ENCODE peak calls at places on chromosomes 11 and 22, in five cellular contexts. C is HepG2, O is upper lobe of left lung, R is GM12878, F is K562. N is an unnamed sample.
A peak's percentile ranks its signal among the peaks of the same experiment; 100 is the strongest.

GRCh38 chr11:100788561-100788960 is 101.5 kb downstream of the ARHGAP42 start:
- ATAC-seq in R (no peak), F (no peak), C (no peak), O (no peak), N (no peak)

GRCh38 chr11:59222464-59223065 is 9.8 kb upstream of the MPEG1 start:
- ATAC-seq in C (no peak), R (no peak), F (no peak), O (peak; percentile 57), N (no peak)

GRCh38 chr11:67041602-67042001 is 15.0 kb upstream of the RHOD start:
- ATAC-seq in R (no peak), O (no peak), F (no peak), C (peak; percentile 61), N (no peak)

GRCh38 chr11:111833524-111833923 is 37.9 kb downstream of the ALG9 start:
- ATAC-seq in R (no peak), O (no peak), C (no peak), F (no peak), N (no peak)

GRCh38 chr11:10365045-10365444 is 60.2 kb downstream of the ADM start:
- ATAC-seq in O (no peak), F (no peak), R (no peak), C (no peak), N (no peak)

GRCh38 chr11:100338144-100338840 is 348.8 kb upstream of the ARHGAP42 start:
- ATAC-seq in F (no peak), C (no peak), R (no peak), O (no peak), N (no peak)

GRCh38 chr22:40156001-40156516 is 21.7 kb upstream of the TNRC6B start:
- ATAC-seq in R (no peak), F (peak; percentile 98), O (peak; percentile 47), C (peak; percentile 99), N (no peak)

GRCh38 chr22:33853200-33854097 is 66.8 kb downstream of the LARGE1 start:
- ATAC-seq in F (no peak), C (peak; percentile 87), O (peak; percentile 93), R (peak; percentile 99), N (peak; percentile 91)

GRCh38 chr11:77455740-77456139 is 18.2 kb downstream of the PAK1 start:
- ATAC-seq in O (no peak), C (no peak), F (no peak), R (peak; percentile 50), N (no peak)

GRCh38 chr22:37366601-37367000 is 60.7 kb downstream of the ELFN2 start:
- ATAC-seq in O (no peak), R (no peak), F (no peak), C (no peak), N (no peak)

GRCh38 chr11:36089920-36090319 is 146.1 kb downstream of the LDLRAD3 start:
- ATAC-seq in R (no peak), C (peak; percentile 74), F (no peak), O (no peak), N (no peak)

GRCh38 chr11:69683764-69684333 is 8.7 kb upstream of the LTO1 start:
- ATAC-seq in R (peak; percentile 24), F (peak; percentile 76), O (no peak), C (peak; percentile 76), N (no peak)

GRCh38 chr22:42978453-42979103 is 36.4 kb downstream of the PACSIN2 start:
- ATAC-seq in C (peak; percentile 43), O (peak; percentile 76), F (no peak), R (no peak), N (peak; percentile 87)

GRCh38 chr11:121655481-121656332 is 202.9 kb upstream of the SORL1-AS1 start:
- ATAC-seq in O (peak; percentile 97), F (peak; percentile 99), R (peak; percentile 99), C (peak; percentile 93), N (peak; percentile 93)

GRCh38 chr11:90204832-90205646 is 17.8 kb downstream of the CHORDC1 start:
- ATAC-seq in R (peak; percentile 77), C (peak; percentile 43), O (peak; percentile 78), F (peak; percentile 82), N (no peak)

GRCh38 chr11:35717043-35717442 is 54.5 kb downstream of the TRIM44 start:
- ATAC-seq in O (no peak), F (peak; percentile 71), C (peak; percentile 61), R (peak; percentile 41), N (no peak)

DNA sequence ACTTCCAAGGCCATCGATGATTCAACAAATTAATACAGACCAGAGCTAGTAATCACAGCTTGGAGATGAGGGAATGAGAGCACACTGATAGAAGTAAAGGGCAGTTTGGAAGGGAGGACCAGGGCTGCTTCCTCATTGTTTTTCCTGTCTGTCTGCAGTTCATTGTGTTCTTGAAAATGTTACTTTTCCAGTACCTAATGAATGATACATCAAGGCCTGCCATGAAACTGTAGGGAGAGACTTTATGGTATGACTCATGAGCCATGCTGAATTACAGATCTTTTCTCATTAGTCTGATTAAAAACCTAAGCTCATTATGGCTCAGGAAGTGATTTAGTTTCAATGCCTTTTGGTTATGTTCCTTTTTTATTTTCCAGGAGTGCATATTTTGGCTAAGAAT is 855.6 kb downstream of the KCNA4 start:
- ATAC-seq in R (no peak), O (no peak), F (no peak), C (no peak), N (no peak)
- TF ChIP-seq CTCF in R (no peak), O (no peak), F (no peak), C (no peak), N (no peak)

GRCh38 chr11:42840176-42840829 is 471.5 kb upstream of the API5 start:
- ATAC-seq in F (no peak), O (no peak), C (peak; percentile 80), R (peak; percentile 96), N (no peak)
- TF ChIP-seq EP300 in F (no peak), O (no peak), C (no peak), R (peak; percentile 93), N (no peak)

GRCh38 chr11:73335204-73335923 is 27.3 kb downstream of the ARHGEF17 start:
- ATAC-seq in R (peak; percentile 78), F (peak; percentile 85), C (peak; percentile 42), O (peak; percentile 92), N (peak; percentile 66)

GRCh38 chr11:73333626-73334199 is 25.6 kb downstream of the ARHGEF17 start:
- ATAC-seq in O (no peak), C (no peak), R (no peak), F (no peak), N (no peak)

GRCh38 chr11:73333173-73333572 is 25.1 kb downstream of the ARHGEF17 start:
- ATAC-seq in O (no peak), F (no peak), C (no peak), R (no peak), N (no peak)

GRCh38 chr11:73331138-73331916 is 23.3 kb downstream of the ARHGEF17 start:
- ATAC-seq in R (no peak), C (peak; percentile 80), F (peak; percentile 26), O (no peak), N (no peak)

GRCh38 chr11:73334244-73335203 is 26.4 kb downstream of the ARHGEF17 start:
- ATAC-seq in F (peak; percentile 66), R (peak; percentile 85), O (peak; percentile 80), C (peak; percentile 64), N (peak; percentile 78)
- TF ChIP-seq POLR2AphosphoS5 in F (no peak), R (no peak), O (no peak), C (no peak), N (peak; percentile 56)

DNA sequence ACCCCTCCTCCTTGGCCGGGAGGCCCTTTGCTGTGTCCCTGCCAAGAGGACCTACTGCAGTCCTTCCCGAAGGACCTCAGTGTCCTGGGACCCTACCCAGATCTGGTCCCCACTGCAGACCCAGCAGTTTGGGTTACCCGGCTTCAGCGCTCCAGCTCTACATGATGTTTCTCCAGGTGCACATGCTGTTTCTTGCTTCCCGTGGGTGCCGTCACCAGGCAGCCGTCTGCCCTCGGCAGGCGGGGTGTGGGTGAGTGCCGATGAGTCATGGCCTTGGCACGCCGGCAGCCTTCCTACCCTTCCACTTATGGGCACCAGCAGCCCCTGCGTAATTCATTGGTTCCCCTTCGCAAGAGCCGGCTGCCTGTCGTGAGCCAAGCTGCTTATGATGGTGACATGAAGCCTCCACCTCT is 101.8 kb downstream of the BCR start:
- ATAC-seq in C (no peak), O (peak; percentile 46), F (no peak), R (no peak), N (peak; percentile 85)
- TF ChIP-seq CTCF in C (no peak), O (no peak), F (no peak), R (no peak), N (peak; percentile 27)

DNA sequence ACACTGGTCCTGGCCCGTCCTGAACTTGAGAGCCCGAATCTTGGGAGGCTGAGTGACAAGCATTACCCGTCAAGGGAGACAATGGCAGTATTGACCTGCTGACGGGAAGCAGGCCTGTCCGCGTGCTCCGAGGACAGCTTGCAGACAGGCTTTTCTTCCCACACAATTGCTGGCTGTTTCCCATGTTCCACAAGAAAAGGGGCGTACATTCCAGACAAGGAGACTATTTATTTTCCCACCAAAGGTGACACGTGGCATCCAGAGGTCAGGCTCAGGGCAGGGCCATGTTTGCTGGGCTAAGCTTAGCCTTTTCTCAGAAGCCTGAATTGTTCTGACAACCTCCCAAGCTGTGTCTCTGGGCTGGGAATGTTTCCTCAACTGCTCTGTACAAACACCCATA is 86.9 kb upstream of the SPON1 start:
- ATAC-seq in C (no peak), F (no peak), O (no peak), R (no peak), N (no peak)
- TF ChIP-seq EP300 in C (no peak), F (no peak), O (no peak), R (no peak), N (no peak)

GRCh38 chr11:29119691-29120328 is 897.0 kb downstream of the KCNA4 start:
- ATAC-seq in F (no peak), C (no peak), R (no peak), O (peak; percentile 47), N (peak; percentile 69)
- TF ChIP-seq POLR2AphosphoS5 in F (no peak), C (no peak), R (no peak), O (no peak), N (no peak)

DNA sequence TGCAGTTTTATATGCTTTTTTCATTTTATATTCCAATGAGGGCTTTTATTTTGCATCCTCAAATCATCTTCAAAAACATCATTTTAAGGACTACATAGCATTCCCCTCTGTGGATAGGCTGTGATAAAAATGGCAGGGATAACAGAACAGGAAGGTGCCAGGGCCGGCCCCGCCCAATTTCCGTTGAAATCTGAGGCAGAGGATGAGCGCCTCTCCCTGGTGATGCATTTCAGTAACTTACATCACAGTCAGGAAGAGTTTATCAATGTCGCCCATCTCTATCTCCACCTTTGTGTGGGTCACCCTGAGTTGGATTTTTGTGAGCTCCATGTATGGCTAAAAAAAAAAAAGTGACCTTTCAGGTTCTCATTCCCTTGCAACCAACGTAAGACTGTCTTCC is 201.6 kb downstream of the DSCAML1 start:
- ATAC-seq in O (no peak), C (no peak), F (peak; percentile 53), R (no peak), N (no peak)
- TF ChIP-seq CTCF in O (no peak), C (peak; percentile 17), F (peak; percentile 10), R (peak; percentile 23), N (no peak)

GRCh38 chr22:18033204-18033998 is 9.0 kb upstream of the MICAL3 start:
- ATAC-seq in O (no peak), R (no peak), F (no peak), C (peak; percentile 62), N (peak; percentile 50)

GRCh38 chr22:18031670-18032454 is 7.5 kb upstream of the MICAL3 start:
- ATAC-seq in O (peak; percentile 7), R (no peak), F (no peak), C (no peak), N (peak; percentile 77)

GRCh38 chr22:18029686-18030267 is 5.4 kb upstream of the MICAL3 start:
- ATAC-seq in F (no peak), O (no peak), C (no peak), R (no peak), N (no peak)

GRCh38 chr22:18034076-18034475 is 9.7 kb upstream of the MICAL3 start:
- ATAC-seq in R (no peak), C (no peak), O (no peak), F (no peak), N (no peak)

GRCh38 chr22:18032455-18033101 is 8.2 kb upstream of the MICAL3 start:
- ATAC-seq in O (peak; percentile 51), C (no peak), R (no peak), F (no peak), N (peak; percentile 32)
- TF ChIP-seq EP300 in O (no peak), C (no peak), R (no peak), F (no peak), N (no peak)

N was measured in gastroesophageal sphincter.